ENCODE peak calls at places on chromosomes 1 and 21, in seven cellular contexts. Z is CD8-positive, alpha-beta T cell; J is ovary; F is lower leg skin; X is fibroblast of mammary gland; K is H7; W is tibial artery. Q is an unnamed sample.

GRCh38 chr1:147389532-147390184 is 147.2 kb downstream of the CHD1L start:
- DNase-seq in Z (no peak), J (no peak), F (no peak), X (peak; percentile 62), K (peak; percentile 65), W (no peak), Q (no peak)

GRCh38 chr21:33080376-33080775 is 10.4 kb downstream of the OLIG1 start:
- DNase-seq in Z (no peak), J (no peak), F (peak; percentile 39), X (no peak), K (peak; percentile 16), W (no peak), Q (no peak)

GRCh38 chr1:75937034-75937433 is 4.8 kb upstream of the ASB17 start:
- DNase-seq in Z (no peak), J (no peak), F (no peak), X (peak; percentile 49), K (no peak), W (no peak), Q (no peak)

GRCh38 chr1:20988030-20988825 is 188.5 kb downstream of the EIF4G3 start:
- DNase-seq in Z (no peak), J (no peak), F (no peak), X (peak; percentile 28), K (no peak), W (no peak), Q (no peak)

GRCh38 chr1:228825840-228826484 is 90.7 kb downstream of the RHOU start:
- DNase-seq in Z (peak; percentile 27), J (no peak), F (peak; percentile 45), X (no peak), K (no peak), W (no peak), Q (no peak)

GRCh38 chr21:33403128-33403785 is at the start of gene IFNGR2:
- DNase-seq in Z (peak; percentile 71), J (peak; percentile 58), F (no peak), X (no peak), K (peak; percentile 92), W (peak; percentile 71), Q (peak; percentile 48)

GRCh38 chr1:103900005-103900404 is 150.3 kb downstream of the AMY1C start:
- DNase-seq in Z (no peak), J (no peak), F (no peak), X (no peak), K (no peak), W (no peak), Q (no peak)

GRCh38 chr21:45818276-45818903 is 163.2 kb upstream of the COL6A1 start:
- DNase-seq in Z (no peak), J (no peak), F (no peak), X (peak; percentile 95), K (no peak), W (peak; percentile 11), Q (no peak)

GRCh38 chr1:30473920-30474817 is 249.2 kb downstream of the MATN1 start:
- DNase-seq in Z (peak; percentile 13), J (no peak), F (peak; percentile 59), X (no peak), K (no peak), W (peak; percentile 11), Q (no peak)

GRCh38 chr1:5497471-5497870 is 494.8 kb downstream of the NPHP4 start:
- DNase-seq in Z (no peak), J (no peak), F (no peak), X (no peak), K (no peak), W (no peak), Q (no peak)

GRCh38 chr1:205774277-205775014 is 836 bp downstream of the RAB29 start:
- DNase-seq in Z (peak; percentile 55), J (no peak), F (no peak), X (no peak), K (peak; percentile 79), W (peak; percentile 72), Q (peak; percentile 46)

GRCh38 chr1:125064481-125064880 is 3879.7 kb downstream of the SRGAP2C start:
- DNase-seq in Z (no peak), J (peak; percentile 10), F (peak; percentile 76), X (no peak), K (no peak), W (peak; percentile 57), Q (no peak)

GRCh38 chr1:7299994-7300393 is 471.1 kb upstream of the VAMP3 start:
- DNase-seq in Z (no peak), J (no peak), F (peak; percentile 31), X (peak; percentile 88), K (no peak), W (no peak), Q (no peak)

GRCh38 chr1:26785611-26786436 is 1.9 kb upstream of the PIGV start:
- DNase-seq in Z (no peak), J (no peak), F (no peak), X (peak; percentile 11), K (no peak), W (no peak), Q (no peak)

GRCh38 chr1:59128784-59129227 is 168.1 kb upstream of the FGGY start:
- DNase-seq in Z (no peak), J (no peak), F (no peak), X (no peak), K (no peak), W (no peak), Q (no peak)

GRCh38 chr21:29342394-29342957 is 43.8 kb downstream of the BACH1 start:
- DNase-seq in Z (no peak), J (no peak), F (peak; percentile 92), X (peak; percentile 100), K (no peak), W (peak; percentile 86), Q (no peak)

GRCh38 chr1:99645199-99645598 is 714 bp upstream of the PALMD start:
- DNase-seq in Z (no peak), J (peak; percentile 54), F (peak; percentile 85), X (peak; percentile 64), K (no peak), W (no peak), Q (no peak)

GRCh38 chr1:156097499-156098178 is 15.4 kb upstream of the MEX3A start:
- DNase-seq in Z (no peak), J (no peak), F (no peak), X (no peak), K (no peak), W (no peak), Q (no peak)

GRCh38 chr1:2799811-2800663 is 1.5 kb downstream of the TTC34 start:
- DNase-seq in Z (no peak), J (peak; percentile 13), F (peak; percentile 68), X (no peak), K (no peak), W (peak; percentile 50), Q (no peak)

GRCh38 chr1:208570362-208570761 is 326.2 kb upstream of the PLXNA2 start:
- DNase-seq in Z (no peak), J (no peak), F (no peak), X (no peak), K (no peak), W (no peak), Q (no peak)

GRCh38 chr1:55049914-55050278 is 10.5 kb downstream of the PCSK9 start:
- DNase-seq in Z (no peak), J (peak; percentile 54), F (no peak), X (peak; percentile 31), K (no peak), W (peak; percentile 48), Q (no peak)

GRCh38 chr1:225670356-225670755 is 17.4 kb upstream of the ENAH start:
- DNase-seq in Z (no peak), J (no peak), F (no peak), X (no peak), K (no peak), W (no peak), Q (no peak)

GRCh38 chr1:145958734-145959133 is 917 bp upstream of the LIX1L start:
- DNase-seq in Z (no peak), J (no peak), F (no peak), X (no peak), K (no peak), W (no peak), Q (no peak)
- H3K4me3 ChIP-seq in Z (no peak overlapping the region), J (no peak overlapping the region), F (no peak overlapping the region), X (no peak overlapping the region), K (no peak overlapping the region), W (no peak overlapping the region), Q (no peak overlapping the region)

GRCh38 chr1:65791860-65792670 is 630 bp upstream of the PDE4B start:
- DNase-seq in Z (no peak), J (no peak), F (no peak), X (peak; percentile 16), K (peak; percentile 45), W (no peak), Q (no peak)
- H3K4me3 ChIP-seq in Z (no peak overlapping the region), J (no peak overlapping the region), F (no peak overlapping the region), X (peak overlapping the region; percentile 49), K (peak overlapping the region; percentile 49), W (peak overlapping the region; percentile 15), Q (no peak overlapping the region)

GRCh38 chr21:42746240-42746592 is 92.8 kb downstream of the PDE9A start:
- DNase-seq in Z (no peak), J (no peak), F (no peak), X (no peak), K (no peak), W (peak; percentile 50), Q (no peak)

GRCh38 chr21:42747746-42748351 is 94.4 kb downstream of the PDE9A start:
- DNase-seq in Z (no peak), J (no peak), F (no peak), X (no peak), K (peak; percentile 53), W (peak; percentile 31), Q (no peak)

GRCh38 chr21:42747267-42747701 is 93.9 kb downstream of the PDE9A start:
- DNase-seq in Z (no peak), J (no peak), F (no peak), X (no peak), K (peak; percentile 73), W (peak; percentile 48), Q (no peak)

GRCh38 chr21:42745511-42746239 is 92.3 kb downstream of the PDE9A start:
- DNase-seq in Z (peak; percentile 62), J (no peak), F (no peak), X (no peak), K (no peak), W (peak; percentile 56), Q (no peak)

DNA sequence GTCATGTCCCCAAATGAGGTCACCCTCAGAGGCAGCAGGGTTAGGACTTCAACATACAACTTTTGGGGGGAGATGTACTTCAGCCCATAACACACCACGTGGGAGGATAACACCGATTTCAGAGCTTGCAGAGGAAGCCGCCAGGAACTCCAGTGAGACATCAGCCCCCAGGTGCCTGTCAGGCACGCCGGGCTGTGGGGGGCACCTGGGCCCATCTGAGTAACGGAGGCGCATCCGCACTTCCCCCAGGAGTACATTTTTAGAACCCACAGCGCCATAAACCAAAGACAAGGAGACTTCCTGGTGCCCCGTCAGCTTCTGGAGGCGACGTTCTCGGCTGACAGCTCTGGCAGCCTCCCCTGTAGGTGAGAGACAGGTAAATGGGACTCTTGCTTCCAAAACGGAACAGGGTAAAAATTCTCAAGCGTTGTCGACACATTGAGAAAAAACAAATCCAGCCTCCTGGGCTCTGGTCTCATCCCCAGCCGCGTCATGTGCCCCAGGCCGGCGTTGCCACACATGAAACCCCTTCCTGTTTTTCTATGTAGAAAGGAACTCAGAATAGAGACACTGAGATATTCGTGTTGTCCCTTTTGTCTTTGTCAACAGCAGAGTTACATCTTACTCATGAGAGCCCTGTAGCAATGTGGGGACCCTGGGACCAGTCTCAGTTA is 93.3 kb downstream of the PDE9A start:
- DNase-seq in Z (peak; percentile 82), J (no peak), F (no peak), X (no peak), K (peak; percentile 47), W (peak; percentile 69), Q (no peak)
- H3K4me3 ChIP-seq in Z (peak overlapping the region; percentile 12), J (no peak overlapping the region), F (no peak overlapping the region), X (no peak overlapping the region), K (no peak overlapping the region), W (no peak overlapping the region), Q (no peak overlapping the region)

DNA sequence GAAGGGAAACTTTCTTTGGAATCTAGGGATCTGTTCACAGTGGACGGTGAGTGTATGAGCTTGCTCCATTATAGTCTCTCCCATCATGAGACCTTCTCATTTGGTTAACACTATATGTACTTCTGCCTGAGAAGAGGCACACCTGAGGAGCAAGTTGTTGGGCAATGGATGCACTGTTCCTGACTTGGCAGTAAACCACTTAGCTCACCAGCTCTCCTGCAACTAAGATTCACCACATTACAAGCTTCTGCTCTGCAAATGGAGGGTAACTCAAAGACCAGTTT is 10.2 kb downstream of the MACF1 start:
- DNase-seq in Z (no peak), J (no peak), F (no peak), X (no peak), K (no peak), W (no peak), Q (no peak)
- H3K4me3 ChIP-seq in Z (no peak overlapping the region), J (no peak overlapping the region), F (no peak overlapping the region), X (no peak overlapping the region), K (no peak overlapping the region), W (no peak overlapping the region), Q (peak overlapping the region; percentile 63)

Q was measured in effector memory CD4-positive, alpha-beta T cell.